ENCODE peak calls at places on chromosomes 13 and 19, in ten cellular contexts. P is activated naive CD4-positive, alpha-beta T cell; Z is stimulated activated CD8-positive, alpha-beta memory T cell treated with anti-CD3 and anti-CD28 coated beads, Interleukin-4, amount 100 ng/mL, for 1 hour; G is left kidney; C is epithelial cell of esophagus; V is activated effector memory CD4-positive, alpha-beta T cell treated with anti-CD3 and anti-CD28 coated beads, Interleukin-2, amount 50 U/mL, for 16 hours; Y is EL; M is GM23248; O is fibroblast of lung; Q is adrenal gland. T is an unnamed sample.

GRCh38 chr13:27403727-27404385 is 20.6 kb upstream of the GTF3A start:
- DNase-seq in M (no peak), Y (no peak), G (peak), V (no peak), C (no peak), Q (no peak), Z (no peak), O (no peak), P (no peak), T (no peak)

GRCh38 chr13:25902946-25903345 is 148.9 kb downstream of the SHISA2 start:
- DNase-seq in Z (no peak), P (no peak), M (no peak), G (peak), Y (no peak), O (no peak), V (peak), Q (no peak), C (peak), T (no peak)

GRCh38 chr19:39599116-39599515 is 3.2 kb upstream of the LGALS13 start:
- DNase-seq in C (peak), V (no peak), P (no peak), Y (peak), Z (no peak), Q (peak), G (peak), M (peak), O (peak), T (peak)

GRCh38 chr19:48615145-48616040 is 517 bp upstream of the FAM83E start:
- DNase-seq in Q (no peak), P (no peak), G (no peak), Y (no peak), Z (no peak), O (no peak), V (no peak), C (no peak), M (no peak), T (no peak)

GRCh38 chr19:56864443-56865125 is 24.1 kb upstream of the PEG3 start:
- DNase-seq in Y (no peak), Z (no peak), C (no peak), G (no peak), P (no peak), V (no peak), M (no peak), Q (no peak), O (no peak), T (no peak)

GRCh38 chr13:79427265-79427664 is 21.2 kb upstream of the RBM26 start:
- DNase-seq in P (no peak), C (no peak), M (no peak), G (no peak), Q (no peak), Y (no peak), V (no peak), Z (no peak), O (no peak), T (no peak)

GRCh38 chr13:44308352-44308751 is 65.3 kb upstream of the SERP2 start:
- DNase-seq in Z (no peak), M (no peak), Q (no peak), C (no peak), V (no peak), O (no peak), G (no peak), P (no peak), Y (no peak), T (no peak)

GRCh38 chr19:49881672-49882394 is 4.3 kb downstream of the TBC1D17 start:
- DNase-seq in P (no peak), C (no peak), Z (no peak), V (no peak), Q (no peak), Y (no peak), G (no peak), M (no peak), O (no peak), T (peak)

GRCh38 chr19:1324792-1325567 is 39.3 kb downstream of the EFNA2 start:
- DNase-seq in C (peak), P (no peak), M (peak), Y (peak), Q (peak), Z (no peak), V (no peak), G (peak), O (peak), T (peak)

T was measured in T47D.